ENCODE peak calls at places on chromosome 20, in eight cellular contexts. G is fibroblast of lung, F is activated gamma-delta T cell treated with Interleukin-2 at 50 U/mL for 16 hours, R is cardiac fibroblast, P is activated B cell treated with CpG ODN at 0.5 μM for 24 hours, H is heart right ventricle, A is pulmonary artery endothelial cell, X is GM10248. V is an unnamed sample.

GRCh38 chr20:59933296-59933848 is at the start of gene SYCP2:
- DNase-seq in X (peak; percentile 69), A (no peak), P (peak; percentile 37), R (peak; percentile 44), F (peak; percentile 61), G (peak; percentile 28), H (peak; percentile 50), V (no peak)

GRCh38 chr20:18632196-18632789 is 44.4 kb downstream of the DTD1 start:
- DNase-seq in R (peak; percentile 75), A (peak; percentile 17), G (peak; percentile 71), F (peak; percentile 39), P (peak; percentile 40), X (peak; percentile 62), H (peak; percentile 53), V (peak; percentile 47)

GRCh38 chr20:59405226-59405815 is 104.9 kb downstream of the EDN3 start:
- DNase-seq in P (no peak), A (no peak), F (no peak), G (no peak), H (no peak), R (no peak), X (no peak), V (no peak)

GRCh38 chr20:37511605-37512275 is 9.3 kb upstream of the NNAT start:
- DNase-seq in R (peak; percentile 15), P (no peak), X (no peak), G (peak; percentile 49), H (no peak), F (no peak), A (no peak), V (no peak)

GRCh38 chr20:63911171-63911570 is 16.2 kb downstream of the DNAJC5 start:
- DNase-seq in P (no peak), F (no peak), G (peak; percentile 39), X (no peak), A (no peak), R (peak; percentile 31), H (no peak), V (no peak)

GRCh38 chr20:59149678-59150504 is 13.7 kb upstream of the ZNF831 start:
- DNase-seq in G (no peak), A (no peak), H (peak; percentile 72), P (peak; percentile 40), X (peak; percentile 39), F (peak; percentile 72), R (no peak), V (no peak)

GRCh38 chr20:48405909-48406308 is 421.9 kb downstream of the PREX1 start:
- DNase-seq in A (no peak), F (no peak), G (no peak), X (no peak), H (peak; percentile 23), R (no peak), P (no peak), V (no peak)

GRCh38 chr20:50366270-50367103 is 143.7 kb upstream of the PTPN1 start:
- DNase-seq in P (no peak), F (no peak), H (peak; percentile 48), X (no peak), G (peak; percentile 95), R (peak; percentile 92), A (peak; percentile 79), V (peak; percentile 43)

GRCh38 chr20:58361549-58361948 is 27.5 kb upstream of the VAPB start:
- DNase-seq in F (no peak), A (no peak), P (no peak), R (peak; percentile 61), G (peak; percentile 27), H (peak; percentile 16), X (no peak), V (no peak)

GRCh38 chr20:49872056-49872455 is 43.3 kb downstream of the SPATA2 start:
- DNase-seq in A (no peak), F (no peak), P (no peak), H (no peak), R (no peak), X (no peak), G (no peak), V (no peak)

GRCh38 chr20:3678893-3679720 is 2.7 kb downstream of the ADAM33 start:
- DNase-seq in G (no peak), P (no peak), H (no peak), X (no peak), A (no peak), R (no peak), F (no peak), V (no peak)

GRCh38 chr20:2942439-2942838 is 69.2 kb downstream of the PTPRA start:
- DNase-seq in A (peak; percentile 17), H (peak; percentile 26), G (peak; percentile 70), X (no peak), F (no peak), R (peak; percentile 74), P (no peak), V (no peak)